ENCODE peak calls at places on chromosomes 13 and 19, in nine cellular contexts. U is endothelial cell; I is foreskin melanocyte; T is stimulated activated CD8-positive, alpha-beta memory T cell treated with anti-CD3 and anti-CD28 coated beads, Interleukin-4, amount 100 ng/mL, for 4 hours; P is activated CD4-positive, alpha-beta T cell treated with anti-CD3 and anti-CD28 coated beads for 36 hours; E is GM13977; H is RPMI7951; Z is cardiac fibroblast; K is CD8-positive, alpha-beta T cell. A is an unnamed sample.

GRCh38 chr19:39401549-39402416 is 4.9 kb upstream of the ZFP36 start:
- DNase-seq in U (no peak), I (no peak), T (peak), P (peak), E (peak), H (peak), Z (peak), K (peak), A (peak)

GRCh38 chr13:105170438-105170837 is 1365.0 kb downstream of the EFNB2 start:
- DNase-seq in U (no peak), I (no peak), T (no peak), P (no peak), E (no peak), H (no peak), Z (no peak), K (no peak), A (peak)

GRCh38 chr13:73090116-73090811 is 31.5 kb downstream of the KLF5 start:
- DNase-seq in U (no peak), I (no peak), T (no peak), P (peak), E (no peak), H (peak), Z (peak), K (no peak), A (peak)

GRCh38 chr19:53730391-53730790 is 93.7 kb downstream of the NLRP12 start:
- DNase-seq in U (no peak), I (no peak), T (no peak), P (no peak), E (no peak), H (no peak), Z (no peak), K (no peak), A (no peak)

GRCh38 chr19:17041994-17042393 is 15.4 kb upstream of the CPAMD8 start:
- DNase-seq in U (no peak), I (no peak), T (no peak), P (no peak), E (no peak), H (peak), Z (peak), K (no peak), A (no peak)

GRCh38 chr19:31110331-31110730 is 238.9 kb downstream of the TSHZ3 start:
- DNase-seq in U (peak), I (no peak), T (peak), P (peak), E (no peak), H (peak), Z (peak), K (no peak), A (peak)

GRCh38 chr13:114200673-114201005 is 21.6 kb downstream of the CFAP97D2 start:
- DNase-seq in U (no peak), I (no peak), T (no peak), P (no peak), E (no peak), H (no peak), Z (no peak), K (no peak), A (peak)

GRCh38 chr19:57248646-57249045 is 8.2 kb downstream of the ZNF805 start:
- DNase-seq in U (no peak), I (no peak), T (no peak), P (no peak), E (no peak), H (no peak), Z (no peak), K (no peak), A (no peak)

GRCh38 chr19:4507150-4507452 is 11.2 kb downstream of the PLIN4 start:
- DNase-seq in U (no peak), I (no peak), T (no peak), P (no peak), E (no peak), H (no peak), Z (no peak), K (no peak), A (no peak)

GRCh38 chr13:23651887-23652286 is 81.7 kb downstream of the TNFRSF19 start:
- DNase-seq in U (no peak), I (no peak), T (no peak), P (no peak), E (no peak), H (no peak), Z (no peak), K (no peak), A (no peak)

GRCh38 chr19:18274303-18274775 is at the start of gene IQCN:
- DNase-seq in U (no peak), I (no peak), T (no peak), P (peak), E (no peak), H (peak), Z (peak), K (no peak), A (peak)

GRCh38 chr13:109989686-109990085 is 203.3 kb upstream of the IRS2 start:
- DNase-seq in U (no peak), I (no peak), T (no peak), P (no peak), E (no peak), H (peak), Z (peak), K (no peak), A (no peak)

GRCh38 chr13:67238277-67238859 is 8.2 kb upstream of the PCDH9 start:
- DNase-seq in U (no peak), I (peak), T (no peak), P (no peak), E (peak), H (peak), Z (peak), K (no peak), A (peak)

GRCh38 chr13:113883921-113884804 is 20.3 kb upstream of the GAS6 start:
- DNase-seq in U (no peak), I (no peak), T (no peak), P (no peak), E (no peak), H (no peak), Z (no peak), K (peak), A (no peak)

GRCh38 chr13:49374585-49375290 is 69.1 kb downstream of the CAB39L start:
- DNase-seq in U (no peak), I (no peak), T (no peak), P (no peak), E (no peak), H (peak), Z (peak), K (no peak), A (peak)

GRCh38 chr19:34172661-34173144 is 399 bp downstream of the LSM14A start:
- DNase-seq in U (peak), I (peak), T (no peak), P (no peak), E (no peak), H (peak), Z (peak), K (no peak), A (no peak)

GRCh38 chr19:58170860-58171259 is 12.0 kb upstream of the ZNF274 start:
- DNase-seq in U (no peak), I (no peak), T (no peak), P (no peak), E (no peak), H (peak), Z (no peak), K (no peak), A (no peak)

GRCh38 chr13:74246398-74246975 is 112.3 kb upstream of the KLF12 start:
- DNase-seq in U (no peak), I (no peak), T (peak), P (peak), E (no peak), H (peak), Z (peak), K (no peak), A (no peak)

GRCh38 chr13:93325303-93326297 is 99.0 kb downstream of the GPC6 start:
- DNase-seq in U (no peak), I (no peak), T (no peak), P (no peak), E (no peak), H (no peak), Z (no peak), K (no peak), A (no peak)

GRCh38 chr13:92743992-92744391 is 482.6 kb upstream of the GPC6 start:
- DNase-seq in U (no peak), I (no peak), T (no peak), P (no peak), E (no peak), H (no peak), Z (no peak), K (no peak), A (no peak)

GRCh38 chr13:38563739-38564138 is 123.1 kb upstream of the FREM2 start:
- DNase-seq in U (no peak), I (no peak), T (no peak), P (no peak), E (no peak), H (no peak), Z (no peak), K (no peak), A (peak)

GRCh38 chr19:43474986-43475705 is 9.7 kb upstream of the LYPD3 start:
- DNase-seq in U (peak), I (peak), T (peak), P (peak), E (peak), H (peak), Z (peak), K (peak), A (peak)

GRCh38 chr19:41940443-41941409 is 12.5 kb upstream of the ERFL start:
- DNase-seq in U (no peak), I (no peak), T (no peak), P (peak), E (peak), H (no peak), Z (no peak), K (no peak), A (no peak)

GRCh38 chr13:50082426-50083283 is 67.4 kb downstream of the KCNRG start:
- DNase-seq in U (peak), I (peak), T (peak), P (peak), E (peak), H (peak), Z (peak), K (peak), A (peak)

GRCh38 chr19:934865-935422 is 9.1 kb downstream of the ARID3A start:
- DNase-seq in U (no peak), I (peak), T (no peak), P (no peak), E (peak), H (peak), Z (peak), K (peak), A (no peak)

GRCh38 chr13:113968463-113969310 is 5.2 kb downstream of the C13orf46 start:
- DNase-seq in U (no peak), I (no peak), T (no peak), P (no peak), E (no peak), H (no peak), Z (no peak), K (no peak), A (no peak)

GRCh38 chr13:113464476-113464875 is 11.2 kb upstream of the ADPRHL1 start:
- DNase-seq in U (no peak), I (no peak), T (no peak), P (no peak), E (no peak), H (no peak), Z (no peak), K (no peak), A (no peak)

GRCh38 chr19:51777570-51778460 is 16.8 kb downstream of the FPR2 start:
- DNase-seq in U (peak), I (peak), T (peak), P (peak), E (peak), H (peak), Z (peak), K (peak), A (peak)

GRCh38 chr19:46303702-46304397 is 7.0 kb downstream of the HIF3A start:
- DNase-seq in U (peak), I (no peak), T (no peak), P (peak), E (no peak), H (no peak), Z (peak), K (no peak), A (peak)

GRCh38 chr13:21344662-21345176 is 114.4 kb downstream of the ZDHHC20 start:
- DNase-seq in U (no peak), I (no peak), T (no peak), P (peak), E (no peak), H (no peak), Z (no peak), K (peak), A (no peak)

GRCh38 chr19:2150794-2151338 is 500 bp downstream of the AP3D1 start:
- DNase-seq in U (no peak), I (no peak), T (no peak), P (no peak), E (no peak), H (no peak), Z (no peak), K (no peak), A (no peak)

GRCh38 chr13:80132741-80133601 is 208.0 kb downstream of the SPRY2 start:
- DNase-seq in U (no peak), I (peak), T (no peak), P (no peak), E (no peak), H (peak), Z (peak), K (no peak), A (peak)

GRCh38 chr19:5036733-5037681 is 68.1 kb downstream of the KDM4B start:
- DNase-seq in U (no peak), I (peak), T (no peak), P (no peak), E (no peak), H (peak), Z (peak), K (no peak), A (no peak)

GRCh38 chr19:46221981-46222610 is 7.4 kb upstream of the IGFL1 start:
- DNase-seq in U (no peak), I (no peak), T (no peak), P (no peak), E (no peak), H (peak), Z (peak), K (no peak), A (peak)

A was measured in renal cortical epithelial cell.